ENCODE peak calls at places on chromosomes 7 and 10, in four cellular contexts. A is HepG2, B is K562, K is H1. J is an unnamed sample.

GRCh38 chr10:44991571-44991970 is 9.2 kb upstream of the ZNF22 start:
- DNase-seq in B (no peak), A (no peak), K (no peak), J (no peak)

GRCh38 chr10:70494536-70494935 is 16.0 kb downstream of the PALD1 start:
- DNase-seq in B (no peak), A (no peak), K (no peak), J (no peak)

GRCh38 chr7:138015096-138015495 is 13.2 kb upstream of the CREB3L2 start:
- DNase-seq in K (no peak), B (no peak), A (no peak), J (no peak)

GRCh38 chr7:343227-343822 is 53.4 kb downstream of the FOXL3 start:
- DNase-seq in K (no peak), B (peak; percentile 66), A (peak; percentile 83), J (no peak)

GRCh38 chr10:99784025-99784730 is 1.7 kb downstream of the ABCC2 start:
- DNase-seq in B (peak; percentile 45), K (no peak), A (peak; percentile 58), J (no peak)

GRCh38 chr7:22094413-22095304 is 149.0 kb upstream of the CDCA7L start:
- DNase-seq in B (peak; percentile 35), A (no peak), K (no peak), J (no peak)

GRCh38 chr7:16167531-16167930 is 253.8 kb downstream of the CRPPA start:
- DNase-seq in K (no peak), B (no peak), A (no peak), J (no peak)

GRCh38 chr10:52455095-52455494 is 141.0 kb downstream of the DKK1 start:
- DNase-seq in A (no peak), K (no peak), B (no peak), J (no peak)

GRCh38 chr7:96397936-96398596 is 76.2 kb upstream of the SLC25A13 start:
- DNase-seq in A (no peak), K (no peak), B (no peak), J (no peak)

GRCh38 chr7:115406216-115406615 is 484.3 kb downstream of the MDFIC start:
- DNase-seq in B (no peak), A (no peak), K (no peak), J (no peak)

GRCh38 chr7:115410972-115411686 is 489.2 kb downstream of the MDFIC start:
- DNase-seq in B (no peak), A (no peak), K (no peak), J (no peak)

GRCh38 chr7:115409682-115410426 is 488.0 kb downstream of the MDFIC start:
- DNase-seq in B (no peak), K (no peak), A (no peak), J (no peak)

GRCh38 chr7:115410427-115410805 is 488.5 kb downstream of the MDFIC start:
- DNase-seq in B (no peak), K (no peak), A (no peak), J (no peak)
- TF ChIP-seq TAF1 in B (no peak), K (no peak), A (no peak), J (no peak)

GRCh38 chr7:73842248-73842895 is at the start of gene METTL27:
- DNase-seq in B (peak; percentile 97), K (peak; percentile 91), A (peak; percentile 86), J (peak; percentile 98)
- TF ChIP-seq POLR2AphosphoS5 in B (peak; percentile 46), K (peak; percentile 86), A (peak; percentile 81), J (no peak)

GRCh38 chr10:62109532-62110293 is 158.9 kb downstream of the RTKN2 start:
- DNase-seq in B (no peak), A (no peak), K (no peak), J (no peak)
- TF ChIP-seq TAF1 in B (no peak), A (no peak), K (no peak), J (no peak)

DNA sequence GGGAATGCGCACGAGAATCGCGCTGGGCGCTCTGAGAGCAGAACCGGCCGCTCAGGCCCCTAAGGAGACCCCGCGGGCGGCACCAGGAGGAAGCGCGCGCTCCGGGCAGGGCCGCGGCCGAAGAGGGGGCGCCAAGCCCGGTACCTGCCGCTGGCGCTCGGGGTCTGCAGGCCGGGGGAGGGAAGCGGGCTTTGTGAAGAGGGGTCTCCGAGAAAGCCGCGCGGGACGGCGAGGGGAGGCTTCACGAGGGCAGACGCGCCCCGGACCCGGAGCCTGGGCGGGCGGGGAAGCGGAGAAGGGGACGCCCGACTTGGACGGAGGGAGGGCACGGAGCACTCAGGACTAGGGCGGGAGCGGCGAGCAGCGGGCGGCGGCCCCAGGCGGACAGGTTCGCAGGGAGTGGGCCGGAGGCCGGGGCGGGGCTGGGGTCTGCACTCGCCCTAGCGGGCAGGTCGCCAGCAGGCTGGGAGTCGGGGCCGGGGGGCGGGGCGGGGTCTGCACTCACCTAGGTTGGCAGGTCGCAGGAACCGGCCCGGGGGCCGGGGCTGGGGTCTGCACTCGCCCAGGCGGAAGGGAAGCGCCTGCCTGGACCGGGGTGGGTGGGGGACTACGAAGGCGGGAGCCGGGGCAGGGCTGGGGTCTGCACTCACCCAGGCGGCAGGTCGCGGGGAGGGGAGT is 827 bp downstream of the ESYT2 start:
- DNase-seq in K (peak; percentile 78), B (peak; percentile 70), A (no peak), J (peak; percentile 26)
- TF ChIP-seq POLR2AphosphoS5 in K (no peak), B (no peak), A (no peak), J (no peak)

GRCh38 chr7:47485640-47486435 is 96.1 kb downstream of the TNS3 start:
- DNase-seq in A (no peak), B (no peak), K (no peak), J (no peak)
- TF ChIP-seq TAF1 in A (no peak), B (no peak), K (no peak), J (no peak)

GRCh38 chr10:132464256-132465192 is 67.5 kb downstream of the PWWP2B start:
- DNase-seq in K (no peak), A (no peak), B (no peak), J (no peak)
- TF ChIP-seq POLR2AphosphoS5 in K (no peak), A (no peak), B (no peak), J (no peak)

GRCh38 chr7:44080686-44081265 is 1.6 kb downstream of the POLM start:
- DNase-seq in K (no peak), B (no peak), A (no peak), J (no peak)

GRCh38 chr7:44080118-44080517 is 2.2 kb downstream of the POLM start:
- DNase-seq in A (no peak), K (no peak), B (no peak), J (no peak)

GRCh38 chr7:44079221-44080021 is 2.9 kb downstream of the POLM start:
- DNase-seq in B (no peak), A (no peak), K (no peak), J (no peak)

GRCh38 chr7:44082541-44083207 is 344 bp upstream of the POLM start:
- DNase-seq in K (peak; percentile 94), B (peak; percentile 99), A (peak; percentile 98), J (peak; percentile 94)

GRCh38 chr7:44081266-44081748 is 1.0 kb downstream of the POLM start:
- DNase-seq in A (no peak), B (peak; percentile 87), K (no peak), J (no peak)
- TF ChIP-seq TAF1 in A (no peak), B (no peak), K (no peak), J (no peak)

GRCh38 chr7:105452085-105452484 is 63.4 kb upstream of the SRPK2 start:
- DNase-seq in B (no peak), K (no peak), A (no peak), J (no peak)

GRCh38 chr7:105457619-105458018 is 64.5 kb downstream of the PUS7 start:
- DNase-seq in K (no peak), B (no peak), A (no peak), J (no peak)

GRCh38 chr7:105454921-105455320 is 66.2 kb upstream of the SRPK2 start:
- DNase-seq in B (no peak), K (no peak), A (no peak), J (no peak)

GRCh38 chr7:105450177-105450861 is 61.6 kb upstream of the SRPK2 start:
- DNase-seq in K (no peak), B (no peak), A (no peak), J (no peak)

GRCh38 chr7:105454058-105454739 is 65.5 kb upstream of the SRPK2 start:
- DNase-seq in K (no peak), B (no peak), A (no peak), J (no peak)
- TF ChIP-seq POLR2AphosphoS5 in K (no peak), B (no peak), A (no peak), J (no peak)